ENCODE peak calls at places on chromosomes 13 and 19, in four cellular contexts. T is HEK293T, P is GM12878, Q is HepG2. I is an unnamed sample.

GRCh38 chr19:2415281-2415972 is 12.0 kb downstream of the TIMM13 start:
- DNase-seq in Q (no peak), T (no peak), P (no peak), I (no peak)

GRCh38 chr19:11578342-11579142 is 1.1 kb upstream of the ACP5 start:
- DNase-seq in T (no peak), P (no peak), Q (peak; percentile 31), I (peak; percentile 79)

GRCh38 chr19:48296963-48297734 is 27.3 kb downstream of the ZNF114 start:
- DNase-seq in Q (no peak), T (no peak), P (no peak), I (no peak)

GRCh38 chr19:18769989-18770528 is 21.0 kb downstream of the COMP start:
- DNase-seq in P (no peak), Q (no peak), T (no peak), I (no peak)

GRCh38 chr13:111051656-111052232 is 63.4 kb upstream of the ARHGEF7 start:
- DNase-seq in T (no peak), Q (no peak), P (no peak), I (no peak)

GRCh38 chr19:44803442-44804428 is 5.2 kb upstream of the BCAM start:
- DNase-seq in T (no peak), P (no peak), Q (no peak), I (no peak)

GRCh38 chr19:13091400-13092161 is 11.1 kb downstream of the LYL1 start:
- DNase-seq in T (no peak), Q (no peak), P (no peak), I (no peak)

GRCh38 chr13:87669379-87669978 is 1.7 kb upstream of the SLITRK5 start:
- DNase-seq in P (no peak), T (peak; percentile 46), Q (peak; percentile 9), I (no peak)

GRCh38 chr19:33580645-33581037 is 41.1 kb upstream of the CHST8 start:
- DNase-seq in Q (no peak), T (no peak), P (no peak), I (no peak)

GRCh38 chr19:14138576-14139265 is 2.3 kb upstream of the ASF1B start:
- DNase-seq in T (no peak), P (no peak), Q (no peak), I (no peak)

GRCh38 chr13:41513600-41513999 is 56.2 kb downstream of the RGCC start:
- DNase-seq in T (no peak), P (no peak), Q (no peak), I (no peak)

GRCh38 chr13:59269476-59269875 is 894.3 kb downstream of the DIAPH3 start:
- DNase-seq in Q (no peak), T (no peak), P (no peak), I (no peak)

GRCh38 chr19:4660181-4660791 is 9.9 kb downstream of the MYDGF start:
- DNase-seq in Q (peak; percentile 42), T (peak; percentile 50), P (no peak), I (peak; percentile 52)

GRCh38 chr13:49625392-49626137 is 2.7 kb upstream of the ARL11 start:
- DNase-seq in P (no peak), Q (peak; percentile 80), T (no peak), I (no peak)

DNA sequence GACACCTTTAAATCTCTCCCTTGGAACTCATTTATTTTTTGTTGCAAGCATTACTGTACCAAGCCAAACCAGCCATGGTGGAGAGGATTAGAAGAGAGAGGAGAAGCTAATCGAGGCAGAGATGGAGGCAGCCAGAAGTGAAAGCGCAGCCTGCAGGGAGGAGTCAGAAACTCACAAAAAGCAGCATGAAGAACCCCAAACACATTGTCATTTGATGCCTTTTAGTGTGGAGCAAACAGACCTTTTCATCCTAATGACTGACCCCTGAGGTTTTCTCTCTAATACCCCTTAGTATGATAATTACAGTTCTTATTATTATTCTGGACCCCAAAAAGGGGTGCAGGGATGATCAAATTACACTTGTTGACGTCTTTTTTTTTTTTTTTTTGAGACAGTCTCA is 62.5 kb downstream of the TNFRSF19 start:
- DNase-seq in T (no peak), Q (no peak), P (no peak), I (no peak)
- TF ChIP-seq TARDBP in T (no peak), Q (no peak), P (no peak), I (no peak)

DNA sequence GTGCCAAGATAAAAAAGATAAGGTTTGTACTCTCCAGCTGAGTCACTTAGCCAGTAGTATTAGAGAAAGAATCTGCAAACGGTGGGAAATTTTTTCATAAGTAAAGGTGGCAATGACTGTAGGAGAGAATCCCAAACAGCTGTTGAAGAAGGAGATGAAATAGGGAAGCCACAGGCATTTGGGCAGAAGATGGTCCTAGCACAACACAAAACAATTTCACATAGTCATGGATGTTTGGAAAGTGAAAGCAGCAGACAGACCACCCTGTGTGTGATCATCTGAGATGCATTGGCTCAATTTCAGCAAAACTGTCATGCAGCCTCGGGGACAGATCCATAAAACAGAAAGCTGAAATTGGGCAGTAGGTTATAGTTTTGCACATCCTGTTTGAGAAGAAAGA is 2832.4 kb downstream of the PCDH9 start:
- DNase-seq in T (no peak), P (no peak), Q (no peak), I (no peak)
- TF ChIP-seq TARDBP in T (no peak), P (no peak), Q (no peak), I (no peak)

DNA sequence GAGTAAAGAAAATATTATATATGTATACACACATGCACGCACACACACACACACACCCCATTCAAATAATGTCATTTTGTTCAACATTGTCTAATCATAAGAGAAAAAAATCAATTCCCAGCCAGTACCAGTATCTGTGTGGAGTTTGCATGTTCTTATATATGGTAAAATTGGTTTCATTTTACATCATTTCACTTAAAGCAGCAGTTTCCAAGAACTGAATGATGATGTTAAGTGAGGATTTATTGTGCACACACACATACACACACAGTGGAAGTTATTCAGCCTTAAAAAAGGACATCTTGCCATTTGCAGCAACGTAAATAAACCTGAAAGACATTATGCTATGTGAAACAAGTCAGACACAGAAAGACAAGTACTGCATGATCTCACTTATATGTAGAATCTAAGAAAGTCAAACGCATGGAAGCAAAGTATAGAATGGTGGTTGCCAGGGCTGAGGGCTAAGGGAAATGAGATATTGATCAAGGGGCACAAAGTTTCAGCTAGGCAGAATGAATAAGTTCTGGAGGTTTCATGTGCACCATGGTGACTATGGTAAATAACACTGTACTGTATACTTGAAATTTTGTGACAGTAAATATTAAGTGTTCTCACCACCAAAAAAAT is 5.3 kb downstream of the SIGLECL1 start:
- DNase-seq in P (no peak), T (no peak), Q (no peak), I (no peak)
- TF ChIP-seq TARDBP in P (no peak), T (no peak), Q (no peak), I (no peak)

GRCh38 chr19:20482721-20483120 is 82.9 kb downstream of the ZNF737 start:
- DNase-seq in Q (no peak), T (no peak), P (no peak), I (no peak)
- TF ChIP-seq TARDBP in Q (no peak), T (no peak), P (no peak), I (no peak)

GRCh38 chr19:38730731-38731589 is 13.3 kb downstream of the CAPN12 start:
- DNase-seq in T (no peak), Q (no peak), P (no peak), I (no peak)
- TF ChIP-seq TARDBP in T (no peak), Q (no peak), P (no peak), I (no peak)

GRCh38 chr13:96020155-96020575 is 33.0 kb downstream of the UGGT2 start:
- DNase-seq in T (peak; percentile 62), P (peak; percentile 23), Q (peak; percentile 75), I (peak; percentile 56)
- TF ChIP-seq TARDBP in T (no peak), P (no peak), Q (no peak), I (no peak)

GRCh38 chr13:72109863-72110262 is 242.9 kb upstream of the DACH1 start:
- DNase-seq in T (no peak), Q (no peak), P (no peak), I (no peak)
- TF ChIP-seq TARDBP in T (no peak), Q (no peak), P (no peak), I (no peak)

GRCh38 chr13:104782741-104783140 is 1716.5 kb upstream of the SLC10A2 start:
- DNase-seq in P (no peak), Q (no peak), T (no peak), I (no peak)
- TF ChIP-seq TARDBP in P (no peak), Q (no peak), T (no peak), I (no peak)

GRCh38 chr13:40404407-40404806 is 262.0 kb downstream of the FOXO1 start:
- DNase-seq in Q (no peak), T (no peak), P (no peak), I (no peak)

GRCh38 chr13:40402931-40403412 is 263.5 kb downstream of the FOXO1 start:
- DNase-seq in T (no peak), Q (peak; percentile 71), P (no peak), I (no peak)

GRCh38 chr13:40403509-40404241 is 262.8 kb downstream of the FOXO1 start:
- DNase-seq in Q (no peak), P (no peak), T (no peak), I (no peak)

GRCh38 chr13:40399756-40400155 is 266.7 kb downstream of the FOXO1 start:
- DNase-seq in T (no peak), Q (no peak), P (no peak), I (no peak)

GRCh38 chr13:40401911-40402776 is 264.3 kb downstream of the FOXO1 start:
- DNase-seq in Q (peak; percentile 88), T (peak; percentile 19), P (peak; percentile 74), I (peak; percentile 30)
- TF ChIP-seq TARDBP in Q (no peak), T (no peak), P (no peak), I (no peak)

GRCh38 chr13:93966267-93966936 is 513.1 kb downstream of the DCT start:
- DNase-seq in Q (peak; percentile 88), T (no peak), P (no peak), I (no peak)

GRCh38 chr13:93967286-93967685 is 512.2 kb downstream of the DCT start:
- DNase-seq in Q (no peak), P (no peak), T (no peak), I (no peak)

GRCh38 chr13:93959796-93960533 is 519.5 kb downstream of the DCT start:
- DNase-seq in T (no peak), P (no peak), Q (no peak), I (no peak)

GRCh38 chr13:93965587-93965986 is 513.9 kb downstream of the DCT start:
- DNase-seq in Q (no peak), T (no peak), P (no peak), I (no peak)

DNA sequence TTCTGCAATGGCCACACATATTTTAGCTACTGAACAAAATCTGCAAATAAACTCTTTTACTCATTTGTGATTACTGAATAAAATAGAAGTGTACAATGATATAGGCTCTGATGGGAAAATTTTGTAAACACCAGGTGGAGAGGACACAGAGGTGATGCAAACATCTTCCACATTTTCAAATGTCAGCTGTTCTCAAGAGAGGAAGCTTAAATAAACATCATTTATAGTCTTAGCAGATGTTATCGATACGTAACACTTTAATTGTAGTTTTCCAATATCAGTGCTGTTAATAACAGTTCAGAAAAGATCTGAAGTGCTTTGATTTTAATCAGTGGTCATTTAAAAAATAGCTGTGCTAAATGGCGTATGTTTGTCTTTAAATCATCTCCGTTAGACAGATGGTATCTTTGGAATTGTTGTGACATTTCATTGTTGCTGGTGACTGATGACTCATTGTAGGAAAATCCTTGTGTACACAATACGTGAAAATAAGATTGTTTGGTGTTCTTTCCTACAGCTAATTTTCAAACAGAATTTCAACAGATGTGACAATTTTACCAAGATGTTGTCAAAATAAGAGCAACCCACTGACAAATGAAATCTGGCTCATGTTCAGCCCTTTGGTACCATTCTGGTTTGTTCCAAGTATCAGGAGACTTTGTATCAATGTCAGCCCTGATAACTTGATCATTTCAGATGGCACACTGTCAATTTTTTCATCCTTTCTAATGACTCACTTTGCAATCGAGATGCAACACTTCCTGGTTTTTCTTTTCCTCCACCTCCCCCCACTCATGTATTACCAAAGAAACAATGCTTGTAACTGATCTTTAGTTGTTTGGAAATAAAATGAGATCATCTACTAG is 516.0 kb downstream of the DCT start:
- DNase-seq in Q (peak; percentile 83), P (no peak), T (no peak), I (no peak)
- TF ChIP-seq TARDBP in Q (no peak), P (no peak), T (no peak), I (no peak)